ENCODE peak calls at places on chromosomes 13 and 19, in seven cellular contexts. Q is H1, T is trophoblast cell, V is neuronal stem cell, O is mesendoderm, J is H9, C is mesenchymal stem cell. R is an unnamed sample.

GRCh38 chr13:98482476-98483444 is 94.1 kb downstream of the STK24 start:
- DNase-seq in V (no peak), C (peak), J (no peak), T (no peak), Q (no peak), O (peak), R (peak)

GRCh38 chr13:44364019-44364418 is 9.6 kb upstream of the SERP2 start:
- DNase-seq in T (no peak), C (no peak), V (no peak), O (no peak), J (no peak), Q (no peak), R (no peak)

GRCh38 chr13:46586766-46587509 is 34.0 kb downstream of the LRCH1 start:
- DNase-seq in V (no peak), C (peak), O (no peak), T (no peak), Q (no peak), J (no peak), R (no peak)

GRCh38 chr19:10815969-10816635 is 19.9 kb downstream of the TMED1 start:
- DNase-seq in T (no peak), C (no peak), J (no peak), O (no peak), Q (no peak), V (no peak), R (peak)

GRCh38 chr19:50453243-50453642 is 20.6 kb downstream of the MYBPC2 start:
- DNase-seq in T (no peak), J (no peak), O (no peak), V (no peak), C (no peak), Q (no peak), R (no peak)

GRCh38 chr19:12574036-12574435 is 22.8 kb upstream of the ZNF564 start:
- DNase-seq in T (no peak), O (no peak), V (no peak), C (no peak), Q (no peak), J (no peak), R (no peak)

GRCh38 chr13:112814905-112815585 is 125.2 kb downstream of the ATP11A start:
- DNase-seq in V (no peak), O (no peak), T (no peak), Q (no peak), J (no peak), C (peak), R (peak)

GRCh38 chr19:34818270-34818669 is 45.3 kb upstream of the ZNF599 start:
- DNase-seq in C (no peak), O (no peak), V (no peak), J (no peak), T (no peak), Q (no peak), R (no peak)

GRCh38 chr19:17659996-17660395 is 28.2 kb downstream of the UNC13A start:
- DNase-seq in O (no peak), T (no peak), J (no peak), V (no peak), Q (no peak), C (no peak), R (no peak)

GRCh38 chr19:18756896-18757295 is 34.2 kb downstream of the COMP start:
- DNase-seq in V (no peak), J (no peak), T (peak), C (no peak), Q (no peak), O (no peak), R (no peak)

GRCh38 chr13:51728972-51729371 is 75.0 kb downstream of the DHRS12 start:
- DNase-seq in T (peak), O (no peak), C (peak), V (no peak), Q (no peak), J (no peak), R (peak)

GRCh38 chr19:13118424-13119193 is 545 bp downstream of the NACC1 start:
- DNase-seq in T (no peak), C (peak), O (peak), Q (peak), V (peak), J (peak), R (peak)

GRCh38 chr13:96033220-96034015 is 19.8 kb downstream of the UGGT2 start:
- DNase-seq in V (no peak), T (no peak), C (no peak), O (no peak), Q (no peak), J (no peak), R (no peak)

GRCh38 chr13:101098873-101099272 is 317.4 kb downstream of the NALCN start:
- DNase-seq in O (no peak), T (no peak), V (no peak), C (peak), J (no peak), Q (no peak), R (peak)

DNA sequence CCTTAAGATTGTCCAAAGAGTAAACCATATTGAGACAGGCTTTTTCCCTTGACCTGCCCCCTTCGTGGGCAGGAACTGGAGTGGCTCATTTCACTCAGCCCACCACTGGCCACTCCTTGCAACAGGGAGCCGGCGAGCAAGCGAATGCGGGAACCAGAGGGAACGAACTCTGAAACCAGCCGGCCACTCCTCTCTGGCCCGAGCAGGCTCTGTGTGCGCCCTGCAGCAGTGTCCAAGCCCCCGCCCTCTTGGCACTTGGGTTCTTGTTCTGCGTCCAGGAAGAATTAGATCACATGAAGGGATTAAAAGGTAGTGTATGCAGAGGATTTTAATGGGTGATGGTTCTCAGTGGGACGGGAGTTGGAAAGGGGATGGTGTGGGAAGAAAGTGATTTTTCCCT is 1209.6 kb upstream of the PCDH20 start:
- DNase-seq in J (peak), C (no peak), O (no peak), V (no peak), T (no peak), Q (no peak), R (no peak)
- H3K4ac ChIP-seq in J (no peak), C (no peak), O (no peak), V (no peak), T (no peak), Q (no peak), R (no peak)

GRCh38 chr19:38111898-38112297 is 112.1 kb downstream of the DPF1 start:
- DNase-seq in V (no peak), C (no peak), J (no peak), T (no peak), O (no peak), Q (no peak), R (no peak)

GRCh38 chr19:38105574-38105973 is 118.4 kb downstream of the DPF1 start:
- DNase-seq in T (no peak), C (no peak), V (no peak), O (no peak), J (no peak), Q (no peak), R (no peak)

GRCh38 chr19:38101723-38102122 is 122.3 kb downstream of the DPF1 start:
- DNase-seq in T (peak), V (no peak), O (no peak), Q (no peak), C (no peak), J (no peak), R (no peak)

GRCh38 chr19:38107129-38107528 is 116.9 kb downstream of the DPF1 start:
- DNase-seq in O (no peak), V (no peak), T (no peak), J (no peak), Q (no peak), C (no peak), R (no peak)
- H3K4ac ChIP-seq in O (no peak), V (no peak), T (no peak), J (no peak), Q (no peak), C (no peak), R (no peak)

GRCh38 chr19:42207767-42208259 is 9.7 kb downstream of the DEDD2 start:
- DNase-seq in C (peak), Q (no peak), T (no peak), V (no peak), O (no peak), J (no peak), R (peak)

GRCh38 chr19:42208612-42209011 is 8.9 kb downstream of the DEDD2 start:
- DNase-seq in C (no peak), V (no peak), T (no peak), J (no peak), Q (no peak), O (no peak), R (no peak)

GRCh38 chr19:42204684-42205083 is 12.8 kb downstream of the DEDD2 start:
- DNase-seq in T (no peak), C (no peak), V (no peak), Q (no peak), O (no peak), J (peak), R (no peak)

GRCh38 chr19:42203700-42204099 is 13.8 kb downstream of the DEDD2 start:
- DNase-seq in O (no peak), T (no peak), J (no peak), V (no peak), C (no peak), Q (no peak), R (no peak)

GRCh38 chr19:42206871-42207755 is 10.4 kb downstream of the DEDD2 start:
- DNase-seq in T (peak), O (no peak), C (peak), V (no peak), Q (no peak), J (no peak), R (peak)
- H3K4ac ChIP-seq in T (peak), O (no peak), C (no peak), V (no peak), Q (no peak), J (no peak), R (peak)

GRCh38 chr13:24725379-24725778 is 38.6 kb upstream of the RNF17 start:
- DNase-seq in J (no peak), Q (no peak), O (no peak), C (no peak), T (no peak), V (no peak), R (no peak)
- H3K4ac ChIP-seq in J (no peak), Q (no peak), O (no peak), C (no peak), T (no peak), V (no peak), R (no peak)

GRCh38 chr13:53007872-53008271 is 20.7 kb upstream of the OLFM4 start:
- DNase-seq in O (no peak), V (no peak), T (no peak), Q (no peak), J (no peak), C (no peak), R (no peak)
- H3K4ac ChIP-seq in O (no peak), V (no peak), T (no peak), Q (no peak), J (no peak), C (no peak), R (no peak)

DNA sequence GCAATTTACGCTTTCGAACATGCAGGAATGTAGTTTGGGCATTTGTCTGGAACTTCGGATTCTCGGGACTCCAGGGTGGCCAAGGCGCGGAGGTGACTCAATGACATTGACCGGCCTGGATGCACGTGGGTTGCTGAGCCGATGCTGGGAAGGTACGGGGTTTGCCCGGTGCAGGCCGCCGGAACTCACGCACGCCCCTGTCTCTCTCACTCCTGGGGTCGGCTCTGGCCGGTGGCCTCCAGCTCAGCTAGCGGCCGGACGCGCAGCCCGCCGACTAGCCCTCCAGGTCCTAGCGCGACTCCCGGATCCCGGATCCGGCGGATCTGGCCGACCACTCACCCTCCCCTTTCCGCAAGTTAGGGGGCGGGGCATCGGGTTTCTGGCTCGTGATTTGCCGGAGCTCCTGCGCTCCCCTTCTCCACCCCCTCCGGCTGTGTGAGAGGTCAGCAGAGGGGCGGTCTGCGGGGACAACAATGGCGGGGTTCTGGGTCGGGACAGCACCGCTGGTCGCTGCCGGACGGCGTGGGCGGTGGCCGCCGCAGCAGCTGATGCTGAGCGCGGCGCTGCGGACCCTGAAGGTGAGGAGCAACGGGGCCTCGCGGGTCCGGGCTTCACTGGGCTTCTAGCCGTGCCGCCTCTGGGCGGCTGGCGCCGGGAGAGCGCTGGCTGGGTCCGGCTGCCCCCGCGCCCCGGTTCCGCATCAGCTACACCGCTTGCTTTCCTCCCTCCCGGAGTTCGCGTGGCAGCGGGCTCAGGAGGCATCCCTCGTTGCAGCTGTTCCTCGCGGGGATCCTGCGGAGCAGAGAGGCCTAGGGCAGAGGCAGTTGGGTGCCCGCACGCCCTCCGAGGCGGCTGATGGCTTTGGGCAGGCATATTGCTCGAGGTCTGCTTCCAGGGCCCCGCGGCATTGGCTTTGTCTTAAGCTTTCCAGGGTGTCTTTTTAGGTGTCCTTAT is at the start of gene PCCA:
- DNase-seq in C (peak), Q (peak), V (peak), O (peak), J (peak), T (peak), R (peak)
- H3K4ac ChIP-seq in C (peak), Q (no peak), V (peak), O (no peak), J (no peak), T (peak), R (peak)

R was measured in IMR-90.